ENCODE peak calls at places on chromosomes 13 and 19, in four cellular contexts. H is hepatocyte; Z is CD8-positive, alpha-beta T cell; D is AG04450. F is an unnamed sample. For H3K9me3, the result is how much of the 10 kb centered on the place peaks cover.

GRCh38 chr19:53541971-53542370 is 4.0 kb downstream of the ZNF331 start:
- DNase-seq in H (no peak), Z (no peak), D (no peak), F (no peak)

GRCh38 chr19:51096473-51097165 is 11.6 kb downstream of the CTU1 start:
- DNase-seq in H (no peak), Z (no peak), D (no peak), F (no peak)

GRCh38 chr13:41652735-41653361 is 195.5 kb downstream of the RGCC start:
- DNase-seq in H (peak), Z (no peak), D (peak), F (no peak)

GRCh38 chr13:30908416-30908980 is 2.4 kb downstream of the MEDAG start:
- DNase-seq in H (peak), Z (no peak), D (no peak), F (peak)

GRCh38 chr19:38728752-38729541 is 15.3 kb downstream of the CAPN12 start:
- DNase-seq in H (no peak), Z (no peak), D (no peak), F (peak)

GRCh38 chr13:111058796-111059506 is 56.2 kb upstream of the ARHGEF7 start:
- DNase-seq in H (no peak), Z (no peak), D (no peak), F (no peak)

GRCh38 chr13:39324806-39325311 is 278.1 kb downstream of the LHFPL6 start:
- DNase-seq in H (no peak), Z (no peak), D (no peak), F (no peak)

GRCh38 chr13:30172593-30173300 is 134.6 kb downstream of the KATNAL1 start:
- DNase-seq in H (no peak), Z (no peak), D (no peak), F (no peak)

GRCh38 chr13:102680842-102681725 is 13.8 kb downstream of the METTL21C start:
- DNase-seq in H (no peak), Z (no peak), D (no peak), F (no peak)

GRCh38 chr13:34942732-34943674 is 933 bp downstream of the NBEA start:
- DNase-seq in H (peak), Z (peak), D (no peak), F (peak)

GRCh38 chr13:60019119-60019993 is 144.4 kb downstream of the DIAPH3 start:
- DNase-seq in H (no peak), Z (no peak), D (no peak), F (no peak)

GRCh38 chr13:97278395-97279078 is 56.4 kb downstream of the MBNL2 start:
- DNase-seq in H (no peak), Z (no peak), D (no peak), F (peak)

GRCh38 chr19:11446652-11447301 is 11.3 kb downstream of the PRKCSH start:
- DNase-seq in H (peak), Z (no peak), D (no peak), F (peak)

GRCh38 chr19:3183721-3184641 is 1.7 kb upstream of the NCLN start:
- DNase-seq in H (no peak), Z (no peak), D (no peak), F (no peak)

GRCh38 chr19:22140356-22140755 is 56.4 kb downstream of the ZNF676 start:
- DNase-seq in H (no peak), Z (no peak), D (no peak), F (no peak)

DNA sequence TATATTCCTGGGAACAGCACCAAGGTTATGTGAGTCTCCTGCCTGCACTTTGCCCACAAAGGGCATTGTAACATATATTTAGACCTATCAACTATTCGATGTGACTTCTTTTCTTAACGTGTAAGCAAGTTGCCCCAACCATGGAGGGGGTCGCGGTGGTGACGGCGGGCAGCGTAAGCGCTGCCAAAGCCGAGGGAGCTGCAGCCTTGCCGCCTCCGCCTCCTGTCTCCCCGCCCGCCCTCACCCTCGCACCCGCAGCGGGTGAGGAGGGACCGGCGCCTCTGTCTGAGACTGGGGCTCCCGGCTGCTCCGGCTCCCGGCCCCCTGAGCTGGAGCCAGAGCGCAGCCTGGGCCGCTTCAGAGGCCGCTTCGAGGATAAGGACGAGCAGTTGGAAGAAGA is 59.0 kb downstream of the ZNF676 start:
- DNase-seq in H (no peak), Z (no peak), D (no peak), F (no peak)
- H3K9me3 ChIP-seq in H (under half), Z (under half), D (under half), F (under half)

GRCh38 chr19:16829822-16830289 is 658 bp downstream of the SIN3B start:
- DNase-seq in H (no peak), Z (no peak), D (no peak), F (no peak)

GRCh38 chr19:16824658-16825311 is 4.4 kb upstream of the SIN3B start:
- DNase-seq in H (no peak), Z (no peak), D (no peak), F (no peak)

GRCh38 chr19:16822648-16823047 is 6.5 kb upstream of the SIN3B start:
- DNase-seq in H (no peak), Z (no peak), D (no peak), F (no peak)

GRCh38 chr19:16828990-16829821 is at the start of gene SIN3B:
- DNase-seq in H (peak), Z (peak), D (peak), F (peak)

DNA sequence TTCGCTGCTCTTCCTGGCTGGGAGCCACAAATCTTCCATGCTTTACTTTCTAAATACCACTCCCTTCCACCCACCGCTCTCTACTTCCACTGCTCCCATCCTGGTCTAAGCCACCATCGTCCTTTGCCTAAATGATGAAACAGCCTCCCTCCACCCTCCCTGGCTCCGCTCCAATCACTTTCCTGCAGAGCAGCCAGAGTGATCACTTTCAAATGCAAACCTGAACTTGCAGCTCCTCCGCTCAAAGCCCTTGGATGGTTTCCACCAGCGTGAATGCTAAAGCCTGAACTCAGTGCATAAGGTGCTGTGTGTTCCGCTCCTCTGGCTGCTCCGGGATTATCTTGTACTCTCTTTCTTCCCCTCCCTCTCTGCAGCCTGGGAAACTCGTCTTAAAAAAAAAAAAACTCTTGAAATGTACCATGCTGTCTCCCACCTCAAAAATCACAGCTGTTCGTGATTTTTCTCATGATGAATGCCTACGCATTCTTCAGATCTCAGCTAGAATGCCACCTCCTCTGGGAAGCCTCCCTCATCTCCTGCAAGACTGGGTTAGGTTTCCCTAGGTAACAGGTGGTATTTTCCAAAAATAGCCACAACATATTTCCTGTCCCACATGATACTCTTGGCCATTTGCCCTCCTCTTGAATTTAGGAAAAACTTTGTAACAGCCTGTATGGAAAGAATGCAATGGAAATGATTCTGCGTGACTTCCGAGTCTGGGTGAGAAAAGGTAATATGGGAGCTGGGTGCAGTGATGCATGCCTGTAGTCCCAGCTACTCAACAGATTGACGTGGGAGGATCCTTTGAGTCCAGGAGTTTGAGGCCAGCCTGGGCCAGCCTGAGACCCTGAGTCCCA is 3.7 kb upstream of the SIN3B start:
- DNase-seq in H (peak), Z (no peak), D (peak), F (peak)
- H3K4me3 ChIP-seq in H (no peak), Z (peak), D (peak), F (peak)

DNA sequence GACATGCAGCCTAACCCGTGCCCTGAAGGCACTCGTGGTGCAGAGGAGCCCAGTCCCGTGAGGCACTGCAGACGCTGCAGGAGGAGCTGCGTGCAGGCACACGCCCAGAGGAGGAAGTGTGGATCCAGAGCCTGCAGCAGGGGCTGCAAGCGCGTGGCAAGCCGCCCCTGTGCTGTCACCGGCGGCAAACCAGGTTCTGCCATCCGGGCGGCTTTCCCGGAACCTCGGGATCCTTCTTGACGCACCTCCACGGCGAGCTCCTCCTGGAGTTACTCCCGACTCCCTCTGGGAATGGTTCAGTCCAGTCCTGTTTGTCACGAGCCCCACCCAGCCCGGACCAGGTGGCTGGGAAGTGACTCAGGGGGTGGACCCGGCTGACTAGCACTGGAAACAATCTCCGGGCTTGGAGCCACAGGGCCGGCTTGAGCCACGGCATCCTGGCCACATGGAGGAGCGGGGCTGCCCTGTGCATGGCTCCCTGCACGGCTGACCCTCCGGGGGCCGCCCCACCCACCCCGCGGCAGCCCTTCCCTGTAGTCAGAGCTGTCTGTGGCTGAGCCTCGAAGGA is 10.2 kb downstream of the DPP9 start:
- DNase-seq in H (peak), Z (no peak), D (peak), F (peak)
- H3K27ac ChIP-seq in H (no peak), Z (no peak), D (peak), F (peak)

DNA sequence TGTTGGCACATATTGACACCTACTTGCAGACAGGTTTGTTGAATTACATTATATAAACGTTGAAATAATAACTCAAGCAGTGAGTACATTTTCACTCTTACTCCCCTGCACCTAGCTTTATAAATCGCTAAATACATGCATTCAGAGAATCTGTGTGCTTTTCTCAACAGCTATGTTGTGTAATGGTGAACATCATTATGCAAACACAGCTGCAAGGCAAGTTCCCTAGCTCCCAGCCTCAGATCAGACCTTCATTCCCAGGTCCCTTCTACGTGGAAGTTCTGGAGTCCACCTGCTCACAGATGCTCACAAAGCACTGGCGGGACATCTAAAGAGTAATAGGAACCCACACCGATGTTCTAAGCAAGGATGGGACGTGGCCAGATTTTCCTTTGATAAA is 86.8 kb upstream of the PEG3 start:
- DNase-seq in H (no peak), Z (no peak), D (no peak), F (no peak)
- H3K9me3 ChIP-seq in H (under half), Z (under half), D (under half), F (under half)

DNA sequence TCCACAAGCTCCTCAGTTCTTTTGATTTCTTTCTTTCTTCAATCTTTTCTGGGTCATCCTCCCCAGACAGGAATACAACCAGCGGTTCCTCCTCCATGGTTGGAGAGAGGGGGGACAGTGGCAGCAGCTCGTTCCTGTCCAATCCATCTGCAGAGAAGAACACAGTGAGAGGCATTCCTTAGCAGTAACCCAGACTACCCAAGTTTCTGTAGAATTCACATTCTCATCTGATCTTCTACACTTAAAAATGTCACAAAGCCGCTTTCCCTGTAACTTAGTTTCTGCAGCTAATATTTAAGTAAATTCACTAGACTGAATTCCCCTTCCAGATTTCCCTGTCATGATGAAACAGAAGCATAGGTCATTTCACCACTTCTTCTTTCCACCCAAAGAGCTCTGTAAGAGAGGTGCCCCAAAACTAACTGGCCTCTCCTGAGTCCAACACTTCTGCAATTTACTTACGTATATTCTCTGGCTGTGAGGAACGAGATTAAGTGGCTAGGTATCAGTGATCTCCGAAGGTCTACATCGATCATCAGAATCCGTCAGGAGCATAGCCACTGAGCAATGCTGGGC is 171.9 kb downstream of the TBC1D4 start:
- DNase-seq in H (no peak), Z (no peak), D (no peak), F (no peak)
- H3K4me3 ChIP-seq in H (no peak), Z (no peak), D (no peak), F (no peak)

DNA sequence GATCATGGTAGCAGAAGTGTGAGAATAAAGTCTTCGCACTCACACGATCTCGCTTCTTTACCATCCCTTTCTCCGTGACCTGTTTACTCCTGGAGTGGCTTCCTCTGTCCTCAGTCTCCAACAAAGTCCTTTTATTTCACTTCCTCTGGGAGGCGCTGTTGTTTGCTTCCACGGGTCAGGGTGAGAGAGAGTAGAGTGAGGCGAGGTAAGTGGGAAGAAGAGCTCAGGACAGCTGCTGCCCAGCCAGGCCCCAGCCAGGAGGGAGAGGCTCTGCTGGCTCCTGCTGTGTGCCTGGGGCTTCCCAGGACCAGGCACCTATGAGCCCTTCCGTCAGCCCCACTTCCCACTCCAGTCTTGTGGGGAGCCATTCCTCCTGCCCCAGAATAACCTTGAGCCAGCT is 242.1 kb downstream of the FGF9 start:
- DNase-seq in H (no peak), Z (no peak), D (no peak), F (no peak)
- H3K27ac ChIP-seq in H (no peak), Z (no peak), D (no peak), F (no peak)

GRCh38 chr19:34766386-34766785 is 6.6 kb downstream of the ZNF599 start:
- DNase-seq in H (no peak), Z (no peak), D (no peak), F (no peak)
- H3K9me3 ChIP-seq in H (under half), Z (under half), D (under half), F (under half)

F was measured in right cardiac atrium.